ENCODE peak calls at places on chromosomes 3 and 15, in five cellular contexts. One of them, this sample, is unnamed.

GRCh38 chr3:73228425-73228824 is 167.0 kb downstream of the EBLN2 start:
- DNase-seq in SK-N-SH: no peak
- DNase-seq in HCT116: no peak
- DNase-seq in K562: no peak
- DNase-seq in HepG2: no peak
- DNase-seq in this sample: no peak

GRCh38 chr3:194136519-194137313 is 768 bp downstream of the HES1 start:
- DNase-seq in HCT116: no peak
- DNase-seq in HepG2: peak
- DNase-seq in SK-N-SH: peak
- DNase-seq in K562: no peak
- DNase-seq in this sample: no peak

GRCh38 chr3:64161481-64161952 is 63.7 kb downstream of the PRICKLE2 start:
- DNase-seq in K562: no peak
- DNase-seq in SK-N-SH: no peak
- DNase-seq in HepG2: peak
- DNase-seq in HCT116: no peak
- DNase-seq in this sample: no peak

GRCh38 chr15:81948751-81949150 is 97.1 kb downstream of the MEX3B start:
- DNase-seq in HCT116: no peak
- DNase-seq in HepG2: no peak
- DNase-seq in SK-N-SH: no peak
- DNase-seq in K562: no peak
- DNase-seq in this sample: peak

GRCh38 chr3:196537319-196537984 is 22.3 kb upstream of the SMCO1 start:
- DNase-seq in K562: peak
- DNase-seq in HCT116: no peak
- DNase-seq in HepG2: no peak
- DNase-seq in SK-N-SH: peak
- DNase-seq in this sample: no peak

GRCh38 chr3:186532641-186533072 is 11.5 kb downstream of the CRYGS start:
- DNase-seq in K562: no peak
- DNase-seq in HCT116: no peak
- DNase-seq in SK-N-SH: peak
- DNase-seq in HepG2: no peak
- DNase-seq in this sample: peak

GRCh38 chr15:45402955-45403892 is 24.9 kb upstream of the GATM start:
- DNase-seq in SK-N-SH: peak
- DNase-seq in K562: peak
- DNase-seq in HCT116: no peak
- DNase-seq in HepG2: no peak
- DNase-seq in this sample: no peak

GRCh38 chr3:15892828-15893227 is 95.0 kb upstream of the ANKRD28 start:
- DNase-seq in SK-N-SH: no peak
- DNase-seq in HCT116: no peak
- DNase-seq in K562: no peak
- DNase-seq in HepG2: no peak
- DNase-seq in this sample: no peak

GRCh38 chr3:78255403-78255802 is 1215.5 kb downstream of the ROBO2 start:
- DNase-seq in SK-N-SH: peak
- DNase-seq in K562: no peak
- DNase-seq in HepG2: no peak
- DNase-seq in HCT116: no peak
- DNase-seq in this sample: no peak

GRCh38 chr15:40436116-40436891 is 4.4 kb upstream of the BAHD1 start:
- DNase-seq in SK-N-SH: peak
- DNase-seq in HepG2: no peak
- DNase-seq in HCT116: no peak
- DNase-seq in K562: peak
- DNase-seq in this sample: no peak

GRCh38 chr15:60526127-60526616 is 47.2 kb upstream of the ICE2 start:
- DNase-seq in K562: no peak
- DNase-seq in HepG2: no peak
- DNase-seq in SK-N-SH: peak
- DNase-seq in HCT116: no peak
- DNase-seq in this sample: no peak

GRCh38 chr15:31302778-31303433 is 23.7 kb upstream of the KLF13 start:
- DNase-seq in HCT116: no peak
- DNase-seq in HepG2: no peak
- DNase-seq in K562: no peak
- DNase-seq in SK-N-SH: no peak
- DNase-seq in this sample: no peak

GRCh38 chr15:39282663-39283208 is 298.1 kb upstream of the THBS1 start:
- DNase-seq in HCT116: no peak
- DNase-seq in HepG2: no peak
- DNase-seq in K562: no peak
- DNase-seq in SK-N-SH: no peak
- DNase-seq in this sample: no peak

GRCh38 chr15:101000271-101000681 is 81.1 kb downstream of the LRRK1 start:
- DNase-seq in HepG2: no peak
- DNase-seq in SK-N-SH: no peak
- DNase-seq in K562: no peak
- DNase-seq in HCT116: no peak
- DNase-seq in this sample: no peak

GRCh38 chr3:151044706-151045105 is 40.8 kb upstream of the MED12L start:
- DNase-seq in HepG2: no peak
- DNase-seq in HCT116: no peak
- DNase-seq in K562: no peak
- DNase-seq in SK-N-SH: no peak
- DNase-seq in this sample: no peak

GRCh38 chr3:88231207-88231606 is 81.4 kb downstream of the C3orf38 start:
- DNase-seq in K562: no peak
- DNase-seq in HepG2: peak
- DNase-seq in HCT116: no peak
- DNase-seq in SK-N-SH: no peak
- DNase-seq in this sample: no peak

GRCh38 chr3:116425126-116425525 is 20.2 kb downstream of the LSAMP start:
- DNase-seq in HCT116: no peak
- DNase-seq in SK-N-SH: no peak
- DNase-seq in HepG2: peak
- DNase-seq in K562: no peak
- DNase-seq in this sample: no peak

GRCh38 chr3:67094769-67095168 is 96.7 kb downstream of the KBTBD8 start:
- DNase-seq in K562: no peak
- DNase-seq in HCT116: no peak
- DNase-seq in SK-N-SH: no peak
- DNase-seq in HepG2: no peak
- DNase-seq in this sample: no peak

GRCh38 chr15:72086010-72086697 is 31.8 kb downstream of the MYO9A start:
- DNase-seq in HCT116: no peak
- DNase-seq in K562: no peak
- DNase-seq in SK-N-SH: no peak
- DNase-seq in HepG2: no peak
- DNase-seq in this sample: no peak

GRCh38 chr3:14810070-14810732 is 8.6 kb upstream of the FGD5 start:
- DNase-seq in SK-N-SH: peak
- DNase-seq in K562: peak
- DNase-seq in HCT116: no peak
- DNase-seq in HepG2: no peak
- DNase-seq in this sample: no peak

GRCh38 chr15:31586841-31587240 is 260.2 kb downstream of the KLF13 start:
- DNase-seq in HCT116: no peak
- DNase-seq in K562: no peak
- DNase-seq in SK-N-SH: no peak
- DNase-seq in HepG2: no peak
- DNase-seq in this sample: no peak

GRCh38 chr15:40931300-40932142 is 2.4 kb downstream of the DLL4 start:
- DNase-seq in SK-N-SH: peak
- DNase-seq in HCT116: no peak
- DNase-seq in K562: no peak
- DNase-seq in HepG2: no peak
- DNase-seq in this sample: no peak

GRCh38 chr3:195591852-195592251 is 8.1 kb upstream of the APOD start:
- DNase-seq in K562: no peak
- DNase-seq in SK-N-SH: no peak
- DNase-seq in HepG2: no peak
- DNase-seq in HCT116: no peak
- DNase-seq in this sample: no peak

GRCh38 chr3:69494091-69494659 is 108.3 kb upstream of the FRMD4B start:
- DNase-seq in HCT116: no peak
- DNase-seq in SK-N-SH: no peak
- DNase-seq in K562: no peak
- DNase-seq in HepG2: no peak
- DNase-seq in this sample: no peak

GRCh38 chr3:45506751-45507391 is 87.7 kb upstream of the LIMD1 start:
- DNase-seq in HCT116: no peak
- DNase-seq in HepG2: peak
- DNase-seq in SK-N-SH: no peak
- DNase-seq in K562: no peak
- DNase-seq in this sample: no peak

GRCh38 chr15:34810455-34811146 is 15.3 kb upstream of the ACTC1 start:
- DNase-seq in HCT116: no peak
- DNase-seq in SK-N-SH: no peak
- DNase-seq in HepG2: no peak
- DNase-seq in K562: no peak
- DNase-seq in this sample: no peak

GRCh38 chr3:130707914-130708601 is 38.6 kb downstream of the PIK3R4 start:
- DNase-seq in SK-N-SH: no peak
- DNase-seq in K562: no peak
- DNase-seq in HCT116: no peak
- DNase-seq in HepG2: no peak
- DNase-seq in this sample: no peak

GRCh38 chr3:18847583-18848197 is 300.6 kb upstream of the KCNH8 start:
- DNase-seq in K562: peak
- DNase-seq in HepG2: peak
- DNase-seq in SK-N-SH: peak
- DNase-seq in HCT116: peak
- DNase-seq in this sample: no peak

GRCh38 chr15:50353251-50353998 is 1.6 kb downstream of the GABPB1 start:
- DNase-seq in SK-N-SH: no peak
- DNase-seq in HepG2: no peak
- DNase-seq in HCT116: no peak
- DNase-seq in K562: no peak
- DNase-seq in this sample: no peak

GRCh38 chr3:97121386-97121785 is 307.0 kb downstream of the EPHA6 start:
- DNase-seq in HepG2: no peak
- DNase-seq in HCT116: no peak
- DNase-seq in SK-N-SH: no peak
- DNase-seq in K562: no peak
- DNase-seq in this sample: no peak

GRCh38 chr15:84961114-84961452 is 20.6 kb upstream of the PDE8A start:
- DNase-seq in HCT116: no peak
- DNase-seq in HepG2: no peak
- DNase-seq in K562: peak
- DNase-seq in SK-N-SH: no peak
- DNase-seq in this sample: no peak

GRCh38 chr15:81863157-81863556 is 182.7 kb downstream of the MEX3B start:
- DNase-seq in HCT116: no peak
- DNase-seq in K562: no peak
- DNase-seq in SK-N-SH: no peak
- DNase-seq in HepG2: no peak
- DNase-seq in this sample: no peak

GRCh38 chr3:16860234-16860633 is 24.5 kb upstream of the PLCL2 start:
- DNase-seq in HepG2: no peak
- DNase-seq in SK-N-SH: peak
- DNase-seq in HCT116: no peak
- DNase-seq in K562: no peak
- DNase-seq in this sample: no peak

GRCh38 chr3:141242035-141242721 is 10.6 kb downstream of the PXYLP1 start:
- DNase-seq in HepG2: no peak
- DNase-seq in SK-N-SH: no peak
- DNase-seq in HCT116: no peak
- DNase-seq in K562: no peak
- DNase-seq in this sample: no peak

GRCh38 chr15:90266485-90266884 is 1.0 kb downstream of the NGRN start:
- DNase-seq in K562: no peak
- DNase-seq in HepG2: no peak
- DNase-seq in SK-N-SH: no peak
- DNase-seq in HCT116: no peak
- DNase-seq in this sample: no peak

GRCh38 chr3:179743913-179744312 is 91.1 kb downstream of the USP13 start:
- DNase-seq in K562: no peak
- DNase-seq in HepG2: no peak
- DNase-seq in HCT116: no peak
- DNase-seq in SK-N-SH: no peak
- DNase-seq in this sample: no peak
- TF ChIP-seq ZBTB33 in K562: no peak
- TF ChIP-seq ZBTB33 in HepG2: no peak
- TF ChIP-seq ZBTB33 in HCT116: no peak
- TF ChIP-seq ZBTB33 in SK-N-SH: no peak
- TF ChIP-seq ZBTB33 in this sample: no peak

GRCh38 chr3:120299403-120299802 is 14.4 kb upstream of the GPR156 start:
- DNase-seq in SK-N-SH: no peak
- DNase-seq in K562: no peak
- DNase-seq in HCT116: no peak
- DNase-seq in HepG2: no peak
- DNase-seq in this sample: no peak

GRCh38 chr3:120300971-120301370 is 15.9 kb upstream of the GPR156 start:
- DNase-seq in SK-N-SH: no peak
- DNase-seq in HCT116: no peak
- DNase-seq in K562: no peak
- DNase-seq in HepG2: peak
- DNase-seq in this sample: no peak

GRCh38 chr3:120304569-120305090 is 19.6 kb upstream of the GPR156 start:
- DNase-seq in HepG2: no peak
- DNase-seq in SK-N-SH: no peak
- DNase-seq in HCT116: no peak
- DNase-seq in K562: no peak
- DNase-seq in this sample: no peak

GRCh38 chr3:120298996-120299395 is 14.0 kb upstream of the GPR156 start:
- DNase-seq in HepG2: no peak
- DNase-seq in SK-N-SH: no peak
- DNase-seq in HCT116: no peak
- DNase-seq in K562: no peak
- DNase-seq in this sample: no peak

GRCh38 chr3:120302361-120302760 is 17.3 kb upstream of the GPR156 start:
- DNase-seq in SK-N-SH: no peak
- DNase-seq in K562: no peak
- DNase-seq in HCT116: no peak
- DNase-seq in HepG2: no peak
- DNase-seq in this sample: no peak
- TF ChIP-seq ZBTB33 in SK-N-SH: no peak
- TF ChIP-seq ZBTB33 in K562: no peak
- TF ChIP-seq ZBTB33 in HCT116: no peak
- TF ChIP-seq ZBTB33 in HepG2: no peak
- TF ChIP-seq ZBTB33 in this sample: no peak

GRCh38 chr15:73560501-73561117 is 72.6 kb downstream of the NPTN start:
- DNase-seq in HCT116: peak
- DNase-seq in HepG2: peak
- DNase-seq in K562: no peak
- DNase-seq in SK-N-SH: peak
- DNase-seq in this sample: peak
- TF ChIP-seq ZBTB33 in HCT116: no peak
- TF ChIP-seq ZBTB33 in HepG2: no peak
- TF ChIP-seq ZBTB33 in K562: no peak
- TF ChIP-seq ZBTB33 in SK-N-SH: no peak
- TF ChIP-seq ZBTB33 in this sample: no peak

DNA sequence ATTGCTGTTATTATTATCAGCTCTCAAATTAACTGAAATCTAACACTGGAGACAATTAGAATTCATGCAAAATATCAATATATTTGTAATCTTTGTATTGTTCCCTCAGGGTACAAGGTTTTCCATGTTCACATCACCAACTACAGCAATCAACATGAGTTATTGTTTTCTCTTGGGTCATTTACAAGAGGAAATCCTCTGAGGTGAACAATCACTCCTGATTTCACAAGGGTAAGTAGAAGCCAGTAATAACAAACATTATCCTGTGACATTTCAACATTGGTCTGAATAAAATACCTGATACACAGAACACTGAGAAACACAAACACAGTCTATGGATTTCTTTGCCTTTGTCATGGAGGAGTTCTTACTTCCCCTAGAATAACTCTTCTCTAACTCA is 174.0 kb downstream of the SUCNR1 start:
- DNase-seq in SK-N-SH: no peak
- DNase-seq in K562: no peak
- DNase-seq in HCT116: no peak
- DNase-seq in HepG2: no peak
- DNase-seq in this sample: no peak
- TF ChIP-seq ZBTB33 in SK-N-SH: no peak
- TF ChIP-seq ZBTB33 in K562: no peak
- TF ChIP-seq ZBTB33 in HCT116: no peak
- TF ChIP-seq ZBTB33 in HepG2: no peak
- TF ChIP-seq ZBTB33 in this sample: no peak

This sample was measured in GM12878.